ENCODE peak calls at places on chromosomes 13 and 19, in six cellular contexts. E is breast epithelium, V is stomach, N is GM23338, Z is H1, U is SK-N-SH. D is an unnamed sample. For H3K4me1, the result is how much of the 10 kb centered on the place peaks cover.

GRCh38 chr13:37485766-37486165 is 112.8 kb downstream of the POSTN start:
- DNase-seq in V (no peak), Z (no peak), E (no peak), N (no peak), U (no peak), D (no peak)

GRCh38 chr13:95749545-95749944 is 72.6 kb downstream of the DNAJC3 start:
- DNase-seq in E (no peak), U (no peak), Z (no peak), V (no peak), N (no peak), D (no peak)

GRCh38 chr19:16771618-16772017 is 52.0 kb downstream of the NWD1 start:
- DNase-seq in E (peak), N (peak), V (peak), Z (peak), U (peak), D (peak)

GRCh38 chr19:35673121-35673804 is 6.9 kb downstream of the UPK1A start:
- DNase-seq in Z (peak), N (peak), V (peak), U (peak), E (no peak), D (peak)

GRCh38 chr19:40530091-40530901 is 46.4 kb upstream of the SHKBP1 start:
- DNase-seq in Z (no peak), V (no peak), E (no peak), U (peak), N (peak), D (no peak)

GRCh38 chr19:10662384-10663251 is 8.5 kb downstream of the ILF3 start:
- DNase-seq in U (no peak), Z (no peak), E (no peak), N (no peak), V (no peak), D (no peak)

GRCh38 chr19:2149980-2150793 is 1.2 kb downstream of the AP3D1 start:
- DNase-seq in V (no peak), Z (no peak), E (peak), U (peak), N (peak), D (peak)

GRCh38 chr13:73403362-73404150 is 344.8 kb downstream of the KLF5 start:
- DNase-seq in U (no peak), V (no peak), Z (no peak), E (no peak), N (no peak), D (no peak)

GRCh38 chr19:47142779-47143178 is 12.1 kb downstream of the SAE1 start:
- DNase-seq in U (no peak), Z (no peak), N (no peak), E (no peak), V (no peak), D (no peak)

GRCh38 chr13:25286969-25287961 is at the start of gene MTMR6:
- DNase-seq in N (peak), E (peak), Z (peak), U (peak), V (peak), D (peak)

GRCh38 chr13:51912511-51913225 is 50.9 kb downstream of the CCDC70 start:
- DNase-seq in Z (no peak), V (no peak), N (no peak), U (no peak), E (no peak), D (no peak)

GRCh38 chr19:45368737-45369340 is 1.5 kb downstream of the ERCC2 start:
- DNase-seq in Z (no peak), V (no peak), E (no peak), U (no peak), N (peak), D (no peak)

GRCh38 chr19:32453736-32454135 is 48.2 kb downstream of the DPY19L3 start:
- DNase-seq in E (no peak), U (no peak), N (no peak), V (no peak), Z (no peak), D (no peak)

GRCh38 chr13:61123533-61124269 is 291.9 kb downstream of the PCDH20 start:
- DNase-seq in Z (no peak), V (no peak), E (no peak), U (no peak), N (peak), D (no peak)

DNA sequence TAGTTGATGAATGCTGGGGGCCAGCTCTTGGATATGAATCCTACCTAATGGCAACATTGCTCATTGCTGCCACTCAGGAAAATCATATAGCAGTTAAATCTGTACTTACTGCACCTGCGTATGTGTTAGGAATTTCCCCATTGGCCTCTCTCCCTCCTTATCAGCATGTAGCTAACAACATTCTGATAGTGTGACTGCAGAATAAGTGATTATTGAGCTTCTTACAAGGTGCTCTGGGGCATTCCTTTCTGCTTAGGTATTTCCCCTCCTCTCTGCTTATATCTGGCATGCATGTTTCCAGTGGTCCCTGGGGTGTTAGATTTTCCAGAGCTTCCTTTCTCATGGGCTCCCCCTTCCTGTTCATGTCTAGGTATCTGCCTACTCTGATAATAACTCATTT is 414.1 kb upstream of the SLITRK1 start:
- DNase-seq in U (no peak), E (no peak), V (no peak), Z (no peak), N (peak), D (no peak)
- H3K4me1 ChIP-seq in U (under half), E (under half), V (under half), Z (under half), N (under half), D (under half)

GRCh38 chr19:38826856-38827551 is 4.6 kb downstream of the ECH1 start:
- DNase-seq in Z (no peak), U (no peak), E (no peak), V (no peak), N (no peak), D (no peak)
- TF ChIP-seq POLR2AphosphoS5 in Z (no peak), U (no peak), E (no peak), V (no peak), N (no peak), D (no peak)

DNA sequence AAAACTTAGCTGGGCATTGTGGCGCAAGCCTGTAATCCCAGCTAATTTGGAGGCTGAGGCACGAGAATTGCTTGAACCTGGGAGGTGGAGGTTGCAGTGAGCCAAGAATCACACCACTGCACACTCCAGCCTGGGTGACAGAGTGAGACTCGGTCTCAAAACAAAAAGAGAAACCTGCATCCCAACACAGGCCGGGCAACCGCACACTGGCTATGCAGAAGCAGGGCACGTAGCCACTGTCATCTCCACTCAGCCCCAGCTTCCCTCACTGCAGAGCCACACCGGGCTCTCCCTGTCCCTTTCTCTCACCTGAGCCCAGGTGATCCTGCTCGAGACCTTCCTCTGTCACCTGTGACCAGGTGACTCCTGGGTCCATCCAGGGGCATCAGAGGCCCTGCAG is 11.7 kb downstream of the ELL start:
- DNase-seq in Z (no peak), N (no peak), U (no peak), V (no peak), E (no peak), D (no peak)
- H3K4me1 ChIP-seq in Z (under half), N (under half), U (under half), V (under half), E (under half), D (half or more)

DNA sequence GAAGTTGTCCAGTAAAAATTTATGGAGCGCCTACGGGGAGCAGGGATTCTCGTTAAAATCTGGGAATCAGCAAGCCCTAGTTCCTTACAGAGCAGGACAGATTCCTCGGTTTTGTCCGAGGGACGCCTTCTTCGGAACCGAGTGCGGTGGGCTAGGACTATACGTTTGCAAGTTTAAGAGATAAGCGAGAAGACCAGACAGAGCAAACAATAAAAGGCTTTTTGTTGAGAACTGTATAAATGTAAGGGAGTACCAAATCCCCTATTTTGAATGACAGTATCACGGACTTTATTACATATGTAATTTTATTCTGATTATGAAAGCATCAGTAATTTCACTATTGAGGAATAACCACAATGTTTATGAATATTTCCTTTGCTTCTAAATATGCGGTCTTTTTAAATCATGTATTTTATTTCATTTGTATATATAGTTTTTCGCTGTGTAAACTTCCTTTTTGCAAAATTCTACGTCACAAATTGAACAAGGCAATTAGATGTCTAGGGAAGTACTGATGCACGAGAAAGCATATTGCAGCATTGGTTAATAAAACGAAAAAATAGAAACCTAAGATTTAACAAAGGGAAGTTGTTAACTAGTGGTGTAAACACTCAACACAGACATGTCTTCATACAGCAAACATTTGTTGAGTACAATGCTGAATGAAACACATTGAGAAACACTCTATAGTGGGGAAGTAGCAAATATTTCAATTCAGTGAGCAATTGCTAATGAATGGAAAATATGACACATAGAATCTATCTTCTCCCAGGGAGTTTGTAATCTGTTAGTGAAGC is 1.2 kb upstream of the ANKRD10 start:
- DNase-seq in N (no peak), V (no peak), U (no peak), E (no peak), Z (no peak), D (no peak)
- TF ChIP-seq POLR2AphosphoS5 in N (no peak), V (no peak), U (no peak), E (no peak), Z (no peak), D (no peak)

GRCh38 chr13:98524793-98525192 is 52.1 kb downstream of the STK24 start:
- DNase-seq in U (no peak), V (no peak), E (no peak), Z (no peak), N (no peak), D (no peak)
- H3K4me1 ChIP-seq in U (under half), V (half or more), E (under half), Z (under half), N (half or more), D (half or more)

D was measured in spleen.